ENCODE peak calls at places on chromosome X, in four cellular contexts. M is Calu3, Z is spleen, A is B cell. U is an unnamed sample.
A peak's percentile ranks its signal among the peaks of the same experiment; 100 is the strongest.

GRCh38 chrX:38494239-38494823 is 67.0 kb upstream of the TSPAN7 start:
- DNase-seq in M (no peak), Z (no peak), A (no peak), U (no peak)

GRCh38 chrX:153556767-153557166 is 39.3 kb downstream of the ATP2B3 start:
- DNase-seq in M (no peak), Z (no peak), A (no peak), U (no peak)

GRCh38 chrX:29237972-29238371 is 650.7 kb downstream of the IL1RAPL1 start:
- DNase-seq in M (no peak), A (no peak), Z (no peak), U (no peak)

GRCh38 chrX:13940646-13941045 is 89.0 kb downstream of the GEMIN8 start:
- DNase-seq in M (no peak), Z (no peak), A (no peak), U (no peak)

GRCh38 chrX:72230290-72230689 is 8.5 kb downstream of the ERCC6L start:
- DNase-seq in M (no peak), A (no peak), Z (no peak), U (no peak)

GRCh38 chrX:154020500-154021115 is 906 bp upstream of the IRAK1 start:
- DNase-seq in M (no peak), A (no peak), Z (no peak), U (no peak)

GRCh38 chrX:6383911-6384310 is 151.0 kb downstream of the VCX3A start:
- DNase-seq in Z (no peak), M (no peak), A (no peak), U (no peak)

GRCh38 chrX:119482041-119482440 is 13.8 kb downstream of the SLC25A5 start:
- DNase-seq in M (no peak), Z (no peak), A (no peak), U (no peak)

GRCh38 chrX:124829930-124830329 is 483.6 kb downstream of the SH2D1A start:
- DNase-seq in M (no peak), Z (no peak), A (no peak), U (no peak)

GRCh38 chrX:55161581-55161980 is 58.6 kb upstream of the PAGE5 start:
- DNase-seq in A (no peak), Z (no peak), M (no peak), U (no peak)

GRCh38 chrX:72203421-72203820 is 21.9 kb downstream of the PIN4 start:
- DNase-seq in M (no peak), A (no peak), Z (no peak), U (no peak)

GRCh38 chrX:41481264-41482109 is 34.3 kb downstream of the NYX start:
- DNase-seq in A (no peak), M (no peak), Z (no peak), U (peak; percentile 61)

GRCh38 chrX:72045552-72046277 is 86.0 kb downstream of the RTL5 start:
- DNase-seq in Z (no peak), A (no peak), M (no peak), U (no peak)

GRCh38 chrX:30713061-30713525 is 59.9 kb downstream of the GK start:
- DNase-seq in Z (no peak), M (peak; percentile 70), A (no peak), U (peak; percentile 72)

GRCh38 chrX:24343719-24344118 is 16.7 kb upstream of the SUPT20HL1 start:
- DNase-seq in Z (no peak), A (no peak), M (no peak), U (no peak)

GRCh38 chrX:1717326-1717725 is 102.5 kb downstream of the ASMT start:
- DNase-seq in A (no peak), Z (no peak), M (no peak), U (no peak)

GRCh38 chrX:20591246-20591645 is 324.5 kb upstream of the RPS6KA3 start:
- DNase-seq in A (no peak), Z (no peak), M (no peak), U (no peak)

GRCh38 chrX:145393702-145394235 is 146.5 kb downstream of the SPANXN1 start:
- DNase-seq in M (no peak), Z (no peak), A (no peak), U (peak; percentile 5)

GRCh38 chrX:11665144-11666040 is at the start of gene ARHGAP6:
- DNase-seq in M (no peak), Z (no peak), A (no peak), U (peak; percentile 37)

GRCh38 chrX:21658746-21659145 is 616 bp upstream of the KLHL34 start:
- DNase-seq in M (peak; percentile 39), A (no peak), Z (no peak), U (no peak)

GRCh38 chrX:151384807-151385206 is 12.2 kb upstream of the VMA21 start:
- DNase-seq in Z (no peak), A (no peak), M (no peak), U (no peak)

GRCh38 chrX:49951524-49952193 is 29.3 kb downstream of the CLCN5 start:
- DNase-seq in Z (no peak), M (no peak), A (no peak), U (no peak)

GRCh38 chrX:39144965-39145364 is 343.7 kb downstream of the MID1IP1 start:
- DNase-seq in Z (no peak), M (no peak), A (peak; percentile 60), U (no peak)

GRCh38 chrX:137353404-137353803 is 212.5 kb upstream of the ZIC3 start:
- DNase-seq in A (no peak), Z (no peak), M (no peak), U (no peak)

GRCh38 chrX:6159468-6159867 is 69.2 kb downstream of the NLGN4X start:
- DNase-seq in M (no peak), A (no peak), Z (no peak), U (no peak)

DNA sequence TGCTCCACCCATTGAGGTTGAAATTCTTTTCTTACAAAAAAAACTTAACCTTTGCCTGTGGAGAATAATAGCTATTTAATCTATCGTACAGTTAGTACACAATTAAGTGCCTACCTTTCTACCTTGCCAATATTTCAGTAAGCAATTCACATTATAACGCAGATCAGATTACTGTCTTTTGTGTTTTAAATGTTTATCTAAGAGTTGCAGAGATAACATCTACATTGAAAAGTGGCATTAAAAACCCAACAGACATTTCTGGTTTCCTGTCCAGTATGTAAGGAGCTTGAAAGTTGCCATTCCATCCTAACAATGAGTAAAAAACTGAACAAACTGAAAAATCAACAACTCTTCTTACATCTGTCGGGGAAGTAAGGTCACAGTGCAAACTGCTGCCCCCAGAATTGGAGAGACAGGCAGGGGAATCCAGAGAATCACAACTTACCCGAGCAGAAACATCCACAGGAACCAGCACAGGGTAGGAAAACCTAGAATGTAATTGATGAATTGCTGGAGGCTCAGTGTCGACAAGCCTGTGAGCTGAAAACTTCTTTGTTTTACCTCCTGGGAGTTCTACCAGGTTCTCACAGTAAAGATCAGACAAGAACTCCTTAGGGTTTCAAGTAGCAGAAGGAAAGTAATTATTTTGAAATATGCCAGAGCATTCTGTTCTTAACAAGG is 27.3 kb upstream of the ACSL4 start:
- DNase-seq in M (no peak), A (no peak), Z (no peak), U (no peak)
- TF ChIP-seq CTCF in M (no peak), A (no peak), Z (no peak), U (no peak)

DNA sequence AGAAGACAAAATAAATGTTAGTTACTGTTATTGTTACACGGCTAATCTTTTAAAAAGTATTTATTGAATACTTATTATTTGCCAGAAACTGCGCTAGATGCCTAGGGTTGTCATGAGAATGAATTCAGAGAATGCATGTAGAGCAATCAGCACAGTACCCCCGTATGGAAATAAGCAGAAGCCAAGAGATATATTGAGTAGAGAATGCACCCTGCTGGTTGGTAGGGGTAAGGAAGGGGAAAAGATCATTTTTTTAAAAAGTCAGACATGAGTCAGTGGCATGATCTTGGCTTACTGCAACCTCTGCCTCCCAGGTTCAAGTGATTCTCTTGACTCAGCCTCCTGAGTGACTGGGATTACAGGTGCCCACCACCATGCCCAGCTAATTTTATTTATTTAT is 13.1 kb upstream of the DRP2 start:
- DNase-seq in M (no peak), Z (no peak), A (no peak), U (peak; percentile 32)
- TF ChIP-seq CTCF in M (no peak), Z (peak; percentile 42), A (peak; percentile 60), U (peak; percentile 47)

GRCh38 chrX:150199181-150199580 is 163.9 kb upstream of the MAMLD1 start:
- DNase-seq in A (no peak), Z (peak; percentile 44), M (no peak), U (no peak)
- TF ChIP-seq CTCF in A (no peak), Z (no peak), M (no peak), U (no peak)

GRCh38 chrX:110210417-110211139 is 107.3 kb downstream of the AMMECR1 start:
- DNase-seq in A (no peak), Z (no peak), M (no peak), U (no peak)

GRCh38 chrX:110201799-110202198 is 116.1 kb downstream of the AMMECR1 start:
- DNase-seq in Z (no peak), M (no peak), A (no peak), U (no peak)

GRCh38 chrX:110208092-110208491 is 109.8 kb downstream of the AMMECR1 start:
- DNase-seq in M (no peak), A (no peak), Z (no peak), U (no peak)

DNA sequence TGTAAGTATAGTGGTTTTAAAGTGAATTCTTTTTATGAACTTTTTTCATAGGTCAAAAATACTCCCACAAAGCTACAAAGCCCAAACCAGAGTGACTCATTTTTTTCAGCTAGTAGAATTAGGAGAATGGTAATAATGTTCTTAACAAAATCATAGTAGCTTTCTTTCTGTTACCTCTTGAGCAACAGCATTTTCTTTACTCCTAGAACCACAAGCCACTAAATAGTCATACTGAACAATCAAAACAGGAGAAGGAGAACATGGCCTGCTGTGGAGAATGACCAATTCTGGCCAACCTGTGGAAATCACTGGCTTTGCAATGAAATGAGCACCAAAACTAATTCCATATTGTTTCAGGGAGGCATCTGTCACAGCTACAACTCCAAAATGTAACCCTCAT is 112.9 kb downstream of the AMMECR1 start:
- DNase-seq in M (no peak), Z (no peak), A (no peak), U (no peak)
- TF ChIP-seq CTCF in M (no peak), Z (no peak), A (no peak), U (no peak)

DNA sequence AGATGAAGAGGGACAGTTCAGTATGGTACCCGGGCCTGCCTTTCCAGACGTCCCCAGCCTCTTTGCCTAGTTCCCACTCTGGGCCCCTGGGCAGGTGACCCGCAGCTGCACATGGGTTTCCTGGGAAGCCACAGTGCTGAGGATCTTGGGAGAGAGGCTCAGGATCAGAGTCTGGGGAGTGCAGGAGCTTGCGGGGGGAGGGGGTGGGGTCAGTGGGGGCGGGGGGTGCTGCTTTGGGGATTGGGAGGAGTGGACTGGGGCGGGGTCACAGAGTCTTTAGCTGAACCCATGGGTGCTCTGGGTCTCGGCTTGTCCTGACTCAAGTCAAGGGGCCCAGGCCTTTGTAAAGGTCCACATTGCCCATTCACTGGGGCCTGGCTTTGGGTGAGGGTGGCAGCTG is 63.6 kb downstream of the TBL1X start:
- DNase-seq in M (no peak), Z (no peak), A (no peak), U (no peak)
- TF ChIP-seq CTCF in M (no peak), Z (no peak), A (no peak), U (no peak)

GRCh38 chrX:44203791-44204190 is 139.7 kb downstream of the EFHC2 start:
- DNase-seq in M (peak; percentile 24), Z (no peak), A (no peak), U (no peak)
- TF ChIP-seq CTCF in M (no peak), Z (no peak), A (no peak), U (no peak)

DNA sequence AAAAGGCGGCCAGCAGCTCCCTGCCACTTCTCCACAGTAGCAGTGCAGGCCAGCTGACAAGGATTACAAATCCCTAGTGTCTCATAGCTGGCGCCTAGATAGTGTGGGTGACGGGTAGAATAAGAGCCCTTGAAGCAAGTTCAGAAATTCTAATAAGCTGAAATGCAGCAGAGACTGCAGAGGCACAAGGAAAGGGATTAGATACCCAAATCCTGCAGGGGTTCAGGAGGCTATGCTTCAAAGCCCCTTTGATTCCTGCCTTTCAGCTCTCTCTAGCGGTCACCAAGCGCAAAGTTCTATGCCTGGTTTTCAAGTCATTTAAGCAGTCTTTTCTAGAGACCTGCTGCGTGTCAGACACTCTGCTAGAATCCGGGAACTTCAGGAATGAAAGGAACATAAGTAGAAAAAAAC is 79.2 kb downstream of the RLIM start:
- DNase-seq in M (no peak), A (peak; percentile 42), Z (no peak), U (peak; percentile 51)
- TF ChIP-seq CTCF in M (no peak), A (no peak), Z (peak; percentile 15), U (peak; percentile 54)

U was measured in GM13977.